ENCODE peak calls at places on chromosomes 12 and 14, in four cellular contexts. One of them, this sample, is unnamed.

GRCh38 chr12:29238822-29239291 is 89.8 kb downstream of the FAR2 start:
- DNase-seq in fibroblast of lung: peak; percentile 60
- DNase-seq in NCI-H2107: no peak
- DNase-seq in stimulated activated CD8-positive, alpha-beta memory T cell treated with anti-CD3 and anti-CD28 coated beads, Interleukin-4, amount 100 ng/mL, for 1 hour: no peak
- DNase-seq in this sample: no peak

GRCh38 chr12:93192878-93193277 is 184.8 kb upstream of the NUDT4 start:
- DNase-seq in fibroblast of lung: no peak
- DNase-seq in NCI-H2107: no peak
- DNase-seq in stimulated activated CD8-positive, alpha-beta memory T cell treated with anti-CD3 and anti-CD28 coated beads, Interleukin-4, amount 100 ng/mL, for 1 hour: no peak
- DNase-seq in this sample: no peak

GRCh38 chr14:89428556-89429196 is 11.6 kb upstream of the FOXN3 start:
- DNase-seq in fibroblast of lung: peak; percentile 69
- DNase-seq in NCI-H2107: peak; percentile 48
- DNase-seq in stimulated activated CD8-positive, alpha-beta memory T cell treated with anti-CD3 and anti-CD28 coated beads, Interleukin-4, amount 100 ng/mL, for 1 hour: no peak
- DNase-seq in this sample: no peak

GRCh38 chr14:85074955-85075354 is 455.0 kb upstream of the FLRT2 start:
- DNase-seq in fibroblast of lung: no peak
- DNase-seq in NCI-H2107: no peak
- DNase-seq in stimulated activated CD8-positive, alpha-beta memory T cell treated with anti-CD3 and anti-CD28 coated beads, Interleukin-4, amount 100 ng/mL, for 1 hour: no peak
- DNase-seq in this sample: no peak

GRCh38 chr12:14723763-14724162 is 27.4 kb upstream of the GUCY2C start:
- DNase-seq in fibroblast of lung: peak; percentile 32
- DNase-seq in NCI-H2107: no peak
- DNase-seq in stimulated activated CD8-positive, alpha-beta memory T cell treated with anti-CD3 and anti-CD28 coated beads, Interleukin-4, amount 100 ng/mL, for 1 hour: peak; percentile 18
- DNase-seq in this sample: peak; percentile 26

GRCh38 chr12:109098142-109098652 is 800 bp downstream of the UNG start:
- DNase-seq in fibroblast of lung: peak; percentile 73
- DNase-seq in NCI-H2107: no peak
- DNase-seq in stimulated activated CD8-positive, alpha-beta memory T cell treated with anti-CD3 and anti-CD28 coated beads, Interleukin-4, amount 100 ng/mL, for 1 hour: peak; percentile 9
- DNase-seq in this sample: peak; percentile 47

GRCh38 chr14:77144412-77145115 is 3.0 kb upstream of the ZDHHC22 start:
- DNase-seq in fibroblast of lung: no peak
- DNase-seq in NCI-H2107: no peak
- DNase-seq in stimulated activated CD8-positive, alpha-beta memory T cell treated with anti-CD3 and anti-CD28 coated beads, Interleukin-4, amount 100 ng/mL, for 1 hour: no peak
- DNase-seq in this sample: no peak

GRCh38 chr14:103627073-103628025 is 1.7 kb upstream of the KLC1 start:
- DNase-seq in fibroblast of lung: no peak
- DNase-seq in NCI-H2107: no peak
- DNase-seq in stimulated activated CD8-positive, alpha-beta memory T cell treated with anti-CD3 and anti-CD28 coated beads, Interleukin-4, amount 100 ng/mL, for 1 hour: no peak
- DNase-seq in this sample: no peak

GRCh38 chr14:94381149-94382030 is 7.0 kb downstream of the SERPINA1 start:
- DNase-seq in fibroblast of lung: no peak
- DNase-seq in NCI-H2107: no peak
- DNase-seq in stimulated activated CD8-positive, alpha-beta memory T cell treated with anti-CD3 and anti-CD28 coated beads, Interleukin-4, amount 100 ng/mL, for 1 hour: no peak
- DNase-seq in this sample: no peak

GRCh38 chr12:106841471-106842302 is 67.2 kb downstream of the RIC8B start:
- DNase-seq in fibroblast of lung: peak; percentile 35
- DNase-seq in NCI-H2107: peak; percentile 42
- DNase-seq in stimulated activated CD8-positive, alpha-beta memory T cell treated with anti-CD3 and anti-CD28 coated beads, Interleukin-4, amount 100 ng/mL, for 1 hour: no peak
- DNase-seq in this sample: peak; percentile 53

GRCh38 chr12:98646165-98646764 is 1.2 kb downstream of the APAF1 start:
- DNase-seq in fibroblast of lung: peak; percentile 54
- DNase-seq in NCI-H2107: no peak
- DNase-seq in stimulated activated CD8-positive, alpha-beta memory T cell treated with anti-CD3 and anti-CD28 coated beads, Interleukin-4, amount 100 ng/mL, for 1 hour: no peak
- DNase-seq in this sample: peak; percentile 9

GRCh38 chr14:75273272-75274044 is 5.2 kb upstream of the FOS start:
- DNase-seq in fibroblast of lung: peak; percentile 76
- DNase-seq in NCI-H2107: no peak
- DNase-seq in stimulated activated CD8-positive, alpha-beta memory T cell treated with anti-CD3 and anti-CD28 coated beads, Interleukin-4, amount 100 ng/mL, for 1 hour: no peak
- DNase-seq in this sample: peak; percentile 67

GRCh38 chr14:91753501-91754128 is 21.7 kb upstream of the CATSPERB start:
- DNase-seq in fibroblast of lung: no peak
- DNase-seq in NCI-H2107: no peak
- DNase-seq in stimulated activated CD8-positive, alpha-beta memory T cell treated with anti-CD3 and anti-CD28 coated beads, Interleukin-4, amount 100 ng/mL, for 1 hour: no peak
- DNase-seq in this sample: no peak

GRCh38 chr14:104697317-104697703 is 7.9 kb downstream of the INF2 start:
- DNase-seq in fibroblast of lung: no peak
- DNase-seq in NCI-H2107: no peak
- DNase-seq in stimulated activated CD8-positive, alpha-beta memory T cell treated with anti-CD3 and anti-CD28 coated beads, Interleukin-4, amount 100 ng/mL, for 1 hour: no peak
- DNase-seq in this sample: no peak

GRCh38 chr12:89470741-89471504 is 53.7 kb downstream of the GALNT4 start:
- DNase-seq in fibroblast of lung: peak; percentile 30
- DNase-seq in NCI-H2107: peak; percentile 25
- DNase-seq in stimulated activated CD8-positive, alpha-beta memory T cell treated with anti-CD3 and anti-CD28 coated beads, Interleukin-4, amount 100 ng/mL, for 1 hour: no peak
- DNase-seq in this sample: no peak

GRCh38 chr14:45526715-45527549 is 273.9 kb upstream of the MIS18BP1 start:
- DNase-seq in fibroblast of lung: no peak
- DNase-seq in NCI-H2107: peak; percentile 96
- DNase-seq in stimulated activated CD8-positive, alpha-beta memory T cell treated with anti-CD3 and anti-CD28 coated beads, Interleukin-4, amount 100 ng/mL, for 1 hour: no peak
- DNase-seq in this sample: peak; percentile 8

GRCh38 chr12:39441963-39442894 is 691 bp downstream of the KIF21A start:
- DNase-seq in fibroblast of lung: peak; percentile 48
- DNase-seq in NCI-H2107: no peak
- DNase-seq in stimulated activated CD8-positive, alpha-beta memory T cell treated with anti-CD3 and anti-CD28 coated beads, Interleukin-4, amount 100 ng/mL, for 1 hour: peak; percentile 13
- DNase-seq in this sample: peak; percentile 12

GRCh38 chr14:69865701-69866365 is 13.4 kb upstream of the SMOC1 start:
- DNase-seq in fibroblast of lung: no peak
- DNase-seq in NCI-H2107: no peak
- DNase-seq in stimulated activated CD8-positive, alpha-beta memory T cell treated with anti-CD3 and anti-CD28 coated beads, Interleukin-4, amount 100 ng/mL, for 1 hour: no peak
- DNase-seq in this sample: no peak

GRCh38 chr14:95507174-95507573 is 9.3 kb downstream of the SYNE3 start:
- DNase-seq in fibroblast of lung: peak; percentile 97
- DNase-seq in NCI-H2107: no peak
- DNase-seq in stimulated activated CD8-positive, alpha-beta memory T cell treated with anti-CD3 and anti-CD28 coated beads, Interleukin-4, amount 100 ng/mL, for 1 hour: no peak
- DNase-seq in this sample: peak; percentile 96

GRCh38 chr14:104817930-104818713 is 17.2 kb downstream of the ZBTB42 start:
- DNase-seq in fibroblast of lung: no peak
- DNase-seq in NCI-H2107: no peak
- DNase-seq in stimulated activated CD8-positive, alpha-beta memory T cell treated with anti-CD3 and anti-CD28 coated beads, Interleukin-4, amount 100 ng/mL, for 1 hour: no peak
- DNase-seq in this sample: no peak

GRCh38 chr14:21025374-21026151 is 702 bp upstream of the NDRG2 start:
- DNase-seq in fibroblast of lung: no peak
- DNase-seq in NCI-H2107: no peak
- DNase-seq in stimulated activated CD8-positive, alpha-beta memory T cell treated with anti-CD3 and anti-CD28 coated beads, Interleukin-4, amount 100 ng/mL, for 1 hour: no peak
- DNase-seq in this sample: no peak

GRCh38 chr12:49397000-49397399 is 29.7 kb downstream of the SPATS2 start:
- DNase-seq in fibroblast of lung: no peak
- DNase-seq in NCI-H2107: no peak
- DNase-seq in stimulated activated CD8-positive, alpha-beta memory T cell treated with anti-CD3 and anti-CD28 coated beads, Interleukin-4, amount 100 ng/mL, for 1 hour: no peak
- DNase-seq in this sample: no peak

GRCh38 chr14:98959958-98960616 is 311.9 kb downstream of the BCL11B start:
- DNase-seq in fibroblast of lung: no peak
- DNase-seq in NCI-H2107: no peak
- DNase-seq in stimulated activated CD8-positive, alpha-beta memory T cell treated with anti-CD3 and anti-CD28 coated beads, Interleukin-4, amount 100 ng/mL, for 1 hour: no peak
- DNase-seq in this sample: no peak

GRCh38 chr12:20716037-20716436 is 20.9 kb downstream of the SLCO1C1 start:
- DNase-seq in fibroblast of lung: no peak
- DNase-seq in NCI-H2107: no peak
- DNase-seq in stimulated activated CD8-positive, alpha-beta memory T cell treated with anti-CD3 and anti-CD28 coated beads, Interleukin-4, amount 100 ng/mL, for 1 hour: no peak
- DNase-seq in this sample: no peak

GRCh38 chr12:39451977-39452376 is 9.1 kb upstream of the KIF21A start:
- DNase-seq in fibroblast of lung: no peak
- DNase-seq in NCI-H2107: no peak
- DNase-seq in stimulated activated CD8-positive, alpha-beta memory T cell treated with anti-CD3 and anti-CD28 coated beads, Interleukin-4, amount 100 ng/mL, for 1 hour: no peak
- DNase-seq in this sample: no peak

GRCh38 chr14:52253503-52253902 is 14.0 kb upstream of the PTGDR start:
- DNase-seq in fibroblast of lung: peak; percentile 25
- DNase-seq in NCI-H2107: no peak
- DNase-seq in stimulated activated CD8-positive, alpha-beta memory T cell treated with anti-CD3 and anti-CD28 coated beads, Interleukin-4, amount 100 ng/mL, for 1 hour: no peak
- DNase-seq in this sample: no peak

GRCh38 chr12:119788783-119789182 is 88.3 kb downstream of the CIT start:
- DNase-seq in fibroblast of lung: no peak
- DNase-seq in NCI-H2107: no peak
- DNase-seq in stimulated activated CD8-positive, alpha-beta memory T cell treated with anti-CD3 and anti-CD28 coated beads, Interleukin-4, amount 100 ng/mL, for 1 hour: no peak
- DNase-seq in this sample: no peak

GRCh38 chr12:59041241-59042121 is 121.2 kb upstream of the LRIG3 start:
- DNase-seq in fibroblast of lung: peak; percentile 96
- DNase-seq in NCI-H2107: no peak
- DNase-seq in stimulated activated CD8-positive, alpha-beta memory T cell treated with anti-CD3 and anti-CD28 coated beads, Interleukin-4, amount 100 ng/mL, for 1 hour: no peak
- DNase-seq in this sample: peak; percentile 31

GRCh38 chr14:100764716-100765115 is 38.0 kb downstream of the DLK1 start:
- DNase-seq in fibroblast of lung: no peak
- DNase-seq in NCI-H2107: no peak
- DNase-seq in stimulated activated CD8-positive, alpha-beta memory T cell treated with anti-CD3 and anti-CD28 coated beads, Interleukin-4, amount 100 ng/mL, for 1 hour: no peak
- DNase-seq in this sample: no peak

GRCh38 chr14:54564071-54564798 is 2.7 kb upstream of the SAMD4A start:
- DNase-seq in fibroblast of lung: peak; percentile 26
- DNase-seq in NCI-H2107: peak; percentile 21
- DNase-seq in stimulated activated CD8-positive, alpha-beta memory T cell treated with anti-CD3 and anti-CD28 coated beads, Interleukin-4, amount 100 ng/mL, for 1 hour: no peak
- DNase-seq in this sample: no peak

GRCh38 chr12:41185946-41186345 is 2.2 kb upstream of the PDZRN4 start:
- DNase-seq in fibroblast of lung: no peak
- DNase-seq in NCI-H2107: no peak
- DNase-seq in stimulated activated CD8-positive, alpha-beta memory T cell treated with anti-CD3 and anti-CD28 coated beads, Interleukin-4, amount 100 ng/mL, for 1 hour: no peak
- DNase-seq in this sample: peak; percentile 17

GRCh38 chr14:68469208-68469713 is 323.6 kb downstream of the ZFP36L1 start:
- DNase-seq in fibroblast of lung: no peak
- DNase-seq in NCI-H2107: no peak
- DNase-seq in stimulated activated CD8-positive, alpha-beta memory T cell treated with anti-CD3 and anti-CD28 coated beads, Interleukin-4, amount 100 ng/mL, for 1 hour: no peak
- DNase-seq in this sample: no peak

GRCh38 chr12:49201595-49202295 is 12.9 kb upstream of the TUBA1A start:
- DNase-seq in fibroblast of lung: peak; percentile 89
- DNase-seq in NCI-H2107: peak; percentile 44
- DNase-seq in stimulated activated CD8-positive, alpha-beta memory T cell treated with anti-CD3 and anti-CD28 coated beads, Interleukin-4, amount 100 ng/mL, for 1 hour: no peak
- DNase-seq in this sample: peak; percentile 34

GRCh38 chr12:111014547-111014946 is 94.2 kb upstream of the MYL2 start:
- DNase-seq in fibroblast of lung: no peak
- DNase-seq in NCI-H2107: no peak
- DNase-seq in stimulated activated CD8-positive, alpha-beta memory T cell treated with anti-CD3 and anti-CD28 coated beads, Interleukin-4, amount 100 ng/mL, for 1 hour: no peak
- DNase-seq in this sample: no peak